ENCODE peak calls at places on chromosome 20, in five cellular contexts. U is RWPE1, E is adrenal gland, P is GM20000, V is epithelial cell of esophagus. S is an unnamed sample.

GRCh38 chr20:57006411-57007170 is 259.9 kb downstream of the BMP7 start:
- DNase-seq in U (peak; percentile 69), E (no peak), P (no peak), V (no peak), S (peak; percentile 84)

GRCh38 chr20:43969501-43969900 is 54.8 kb downstream of the TOX2 start:
- DNase-seq in U (no peak), E (no peak), P (no peak), V (no peak), S (no peak)

GRCh38 chr20:36628076-36628475 is 17.9 kb downstream of the SLA2 start:
- DNase-seq in U (no peak), E (no peak), P (no peak), V (no peak), S (no peak)

GRCh38 chr20:18314786-18315406 is 26.6 kb downstream of the ZNF133 start:
- DNase-seq in U (peak; percentile 96), E (no peak), P (no peak), V (peak; percentile 100), S (peak; percentile 100)

GRCh38 chr20:18926972-18927371 is 113.4 kb downstream of the SCP2D1 start:
- DNase-seq in U (no peak), E (no peak), P (no peak), V (peak; percentile 27), S (no peak)

GRCh38 chr20:54015496-54015895 is 54.9 kb downstream of the BCAS1 start:
- DNase-seq in U (no peak), E (no peak), P (no peak), V (no peak), S (no peak)

GRCh38 chr20:46622125-46622524 is 29.1 kb downstream of the SLC13A3 start:
- DNase-seq in U (no peak), E (no peak), P (no peak), V (no peak), S (no peak)

GRCh38 chr20:38674178-38675133 is 49.8 kb upstream of the SLC32A1 start:
- DNase-seq in U (peak; percentile 91), E (peak; percentile 42), P (peak; percentile 89), V (peak; percentile 62), S (no peak)

GRCh38 chr20:20267685-20268429 is 100.0 kb upstream of the INSM1 start:
- DNase-seq in U (no peak), E (no peak), P (no peak), V (no peak), S (no peak)

GRCh38 chr20:50726955-50727791 is 4.2 kb upstream of the PARD6B start:
- DNase-seq in U (no peak), E (no peak), P (no peak), V (no peak), S (no peak)

GRCh38 chr20:10376271-10377075 is 57.5 kb downstream of the MKKS start:
- DNase-seq in U (no peak), E (no peak), P (no peak), V (no peak), S (peak; percentile 11)

GRCh38 chr20:5400164-5400762 is 83.5 kb upstream of the PROKR2 start:
- DNase-seq in U (no peak), E (no peak), P (no peak), V (peak; percentile 48), S (peak; percentile 13)

GRCh38 chr20:39630215-39630614 is 668.1 kb downstream of the DHX35 start:
- DNase-seq in U (no peak), E (no peak), P (no peak), V (no peak), S (no peak)

GRCh38 chr20:10531848-10532247 is 96.7 kb downstream of the SLX4IP start:
- DNase-seq in U (no peak), E (no peak), P (no peak), V (no peak), S (no peak)

GRCh38 chr20:58014628-58015315 is 213.7 kb downstream of the ANKRD60 start:
- DNase-seq in U (peak; percentile 89), E (no peak), P (no peak), V (peak; percentile 82), S (peak; percentile 80)

GRCh38 chr20:22248052-22248667 is 336.2 kb downstream of the FOXA2 start:
- DNase-seq in U (peak; percentile 33), E (peak; percentile 22), P (peak; percentile 8), V (peak; percentile 16), S (peak; percentile 11)
- TF ChIP-seq CTCF in U (peak; percentile 79), E (no peak), P (peak; percentile 34), V (peak; percentile 66), S (peak; percentile 77)

GRCh38 chr20:12966468-12967085 is 42.2 kb upstream of the SPTLC3 start:
- DNase-seq in U (peak; percentile 23), E (no peak), P (no peak), V (peak; percentile 51), S (peak; percentile 35)
- TF ChIP-seq CTCF in U (peak; percentile 31), E (peak; percentile 31), P (no peak), V (peak; percentile 55), S (peak; percentile 69)

DNA sequence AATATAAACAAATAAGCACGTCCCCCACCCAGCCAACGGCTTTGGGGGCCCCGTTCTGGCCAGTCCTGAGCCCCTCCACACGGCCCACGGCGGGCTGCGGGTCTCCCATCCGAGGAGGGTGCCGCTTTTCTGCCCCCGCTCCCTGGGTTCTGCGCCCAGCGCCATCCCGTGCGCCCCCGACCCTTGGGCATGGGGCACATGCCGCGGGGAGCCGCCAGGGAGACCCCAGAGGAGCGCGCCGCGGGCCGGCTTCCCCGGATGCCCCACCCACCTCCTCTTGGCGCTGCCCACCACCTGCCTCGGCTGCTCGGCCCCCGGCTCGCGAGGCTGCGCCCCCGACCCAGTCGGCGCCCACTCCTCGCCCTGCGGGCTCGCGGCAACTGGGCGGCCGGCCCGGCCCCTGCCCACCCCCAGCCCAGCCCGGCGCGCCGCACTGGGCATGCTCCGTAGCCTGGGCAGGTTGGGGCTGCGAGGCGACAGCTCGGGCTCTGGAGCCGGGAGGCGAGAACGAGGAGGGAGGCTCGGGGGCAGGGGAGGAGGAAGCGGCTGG is 580 bp upstream of the PLCB4 start:
- DNase-seq in U (peak; percentile 28), E (no peak), P (no peak), V (peak; percentile 55), S (no peak)
- TF ChIP-seq CTCF in U (no peak), E (no peak), P (no peak), V (no peak), S (no peak)

GRCh38 chr20:52937701-52938100 is 34.5 kb upstream of the TSHZ2 start:
- DNase-seq in U (no peak), E (no peak), P (no peak), V (no peak), S (no peak)
- TF ChIP-seq CTCF in U (no peak), E (no peak), P (no peak), V (no peak), S (no peak)

DNA sequence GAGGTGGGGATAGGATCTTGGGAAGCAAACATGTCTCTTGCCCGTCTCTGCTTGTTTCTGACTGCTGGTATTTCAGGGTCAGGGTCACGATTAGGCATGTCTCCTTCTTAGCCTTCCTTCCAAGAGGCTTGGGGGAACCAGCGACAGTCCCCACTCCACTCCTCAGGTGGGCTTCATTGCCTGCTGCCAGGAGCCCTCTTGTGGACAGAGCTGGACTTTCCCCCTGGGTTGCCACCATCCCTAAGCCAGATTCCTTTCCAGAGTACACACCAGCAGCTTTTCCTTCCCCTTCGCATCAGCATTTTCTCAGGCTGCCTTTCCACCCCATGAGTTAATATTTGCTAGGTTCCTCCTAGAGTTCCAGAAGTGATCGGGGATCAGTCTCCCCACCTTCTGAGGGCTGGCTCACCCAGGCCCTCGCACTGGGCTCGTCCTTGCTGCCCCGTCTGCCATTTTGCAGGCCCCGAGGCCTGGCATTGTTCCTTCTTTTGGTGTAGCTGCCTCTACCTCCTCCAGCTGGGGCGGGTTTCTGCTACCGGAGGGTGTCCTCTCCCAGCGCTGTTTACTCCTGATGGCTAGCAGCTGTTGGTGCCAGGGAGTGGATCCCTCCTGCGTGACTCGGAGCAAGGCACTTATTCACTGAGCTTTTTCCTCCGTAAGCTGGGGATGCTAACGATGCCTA is 8.8 kb upstream of the C20orf144 start:
- DNase-seq in U (peak; percentile 85), E (peak; percentile 76), P (peak; percentile 82), V (peak; percentile 55), S (no peak)
- TF ChIP-seq CTCF in U (peak; percentile 93), E (peak; percentile 85), P (peak; percentile 64), V (peak; percentile 78), S (peak; percentile 80)

DNA sequence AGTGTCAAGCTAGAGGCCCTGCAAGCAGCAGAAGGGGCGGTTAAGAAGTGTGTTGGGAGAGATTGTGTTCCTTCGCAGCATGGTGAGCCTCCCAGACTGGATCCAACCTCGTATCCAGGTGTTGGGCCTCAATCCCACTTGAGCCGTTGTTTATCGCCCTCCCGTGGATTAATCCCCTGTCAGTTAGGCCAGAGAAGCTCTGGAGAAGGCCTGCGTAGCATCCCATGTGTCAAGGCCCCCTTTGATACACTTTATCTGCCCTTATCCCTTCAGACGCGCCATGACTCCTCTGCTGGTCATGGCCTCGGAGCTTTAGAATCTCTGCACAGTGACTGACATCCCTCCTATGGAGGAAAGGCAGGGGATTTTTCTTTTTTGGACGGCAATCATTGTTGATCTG is 181.0 kb downstream of the ZFP64 start:
- DNase-seq in U (no peak), E (no peak), P (no peak), V (no peak), S (no peak)
- TF ChIP-seq CTCF in U (no peak), E (no peak), P (no peak), V (no peak), S (no peak)

GRCh38 chr20:40741507-40742106 is 52.6 kb upstream of the MAFB start:
- DNase-seq in U (peak; percentile 67), E (peak; percentile 74), P (peak; percentile 48), V (peak; percentile 58), S (peak; percentile 10)
- TF ChIP-seq CTCF in U (no peak), E (peak; percentile 63), P (peak; percentile 64), V (peak; percentile 72), S (peak; percentile 74)

GRCh38 chr20:24579016-24579415 is 109.6 kb downstream of the SYNDIG1 start:
- DNase-seq in U (no peak), E (no peak), P (no peak), V (no peak), S (no peak)
- TF ChIP-seq CTCF in U (no peak), E (no peak), P (no peak), V (no peak), S (no peak)

S was measured in foreskin keratinocyte.